ENCODE peak calls at places on chromosomes 12 and 14, in five cellular contexts. K is HCT116, J is GM23248, H is psoas muscle, X is fibroblast of lung. O is an unnamed sample. For H3K4me1, the result is how much of the 10 kb centered on the place peaks cover.

GRCh38 chr12:1928439-1929121 is 10.1 kb upstream of the CACNA2D4 start:
- DNase-seq in K (no peak), J (no peak), H (no peak), X (no peak), O (no peak)

GRCh38 chr12:110744176-110744575 is 1.5 kb upstream of the PPP1CC start:
- DNase-seq in K (no peak), J (peak), H (no peak), X (peak), O (no peak)

GRCh38 chr14:76867536-76868452 is 41.6 kb downstream of the LRRC74A start:
- DNase-seq in K (no peak), J (no peak), H (no peak), X (no peak), O (no peak)

GRCh38 chr12:716506-716905 is 35.9 kb upstream of the WNK1 start:
- DNase-seq in K (no peak), J (peak), H (no peak), X (peak), O (no peak)

GRCh38 chr14:99196310-99196650 is 75.7 kb downstream of the BCL11B start:
- DNase-seq in K (no peak), J (no peak), H (no peak), X (no peak), O (no peak)

GRCh38 chr12:118337194-118337838 is 35.4 kb downstream of the TAOK3 start:
- DNase-seq in K (no peak), J (peak), H (no peak), X (peak), O (no peak)

GRCh38 chr14:103847954-103848719 is 762 bp upstream of the PPP1R13B start:
- DNase-seq in K (no peak), J (peak), H (peak), X (no peak), O (no peak)

GRCh38 chr12:78275886-78276285 is 445.2 kb downstream of the NAV3 start:
- DNase-seq in K (no peak), J (no peak), H (no peak), X (no peak), O (no peak)

GRCh38 chr14:53273671-53274072 is 120.5 kb upstream of the DDHD1 start:
- DNase-seq in K (no peak), J (peak), H (no peak), X (no peak), O (no peak)

GRCh38 chr12:56839489-56840442 is 76.6 kb downstream of the HSD17B6 start:
- DNase-seq in K (peak), J (peak), H (peak), X (peak), O (peak)

GRCh38 chr12:16605666-16606116 is 271 bp downstream of the LMO3 start:
- DNase-seq in K (no peak), J (peak), H (no peak), X (peak), O (no peak)

GRCh38 chr12:46491548-46491947 is 119.0 kb upstream of the SLC38A2 start:
- DNase-seq in K (no peak), J (no peak), H (no peak), X (peak), O (no peak)

GRCh38 chr12:75986001-75986739 is 45.4 kb downstream of the PHLDA1 start:
- DNase-seq in K (no peak), J (no peak), H (no peak), X (no peak), O (no peak)

GRCh38 chr14:102085503-102085902 is 1.3 kb downstream of the HSP90AA1 start:
- DNase-seq in K (no peak), J (peak), H (no peak), X (no peak), O (no peak)

GRCh38 chr14:39247256-39247655 is 13.5 kb downstream of the MIA2 start:
- DNase-seq in K (no peak), J (peak), H (no peak), X (peak), O (no peak)

GRCh38 chr12:107368586-107368985 is 275.2 kb upstream of the CRY1 start:
- DNase-seq in K (no peak), J (no peak), H (no peak), X (no peak), O (no peak)

GRCh38 chr12:49133014-49133413 is 1.8 kb upstream of the TUBA1B start:
- DNase-seq in K (no peak), J (peak), H (no peak), X (no peak), O (no peak)

GRCh38 chr14:24430143-24430681 is 458 bp downstream of the KHNYN start:
- DNase-seq in K (no peak), J (peak), H (peak), X (peak), O (no peak)

GRCh38 chr14:87934185-87934584 is 58.8 kb downstream of the GALC start:
- DNase-seq in K (no peak), J (no peak), H (no peak), X (peak), O (no peak)

GRCh38 chr14:35866595-35867279 is 40.6 kb downstream of the BRMS1L start:
- DNase-seq in K (no peak), J (no peak), H (no peak), X (no peak), O (no peak)

GRCh38 chr14:90087433-90087832 is 25.6 kb downstream of the KCNK13 start:
- DNase-seq in K (no peak), J (peak), H (peak), X (peak), O (no peak)

GRCh38 chr12:116266220-116266619 is 11.3 kb downstream of the MED13L start:
- DNase-seq in K (no peak), J (peak), H (no peak), X (peak), O (no peak)

GRCh38 chr12:49364989-49365388 is 2.3 kb upstream of the SPATS2 start:
- DNase-seq in K (no peak), J (peak), H (no peak), X (peak), O (no peak)

GRCh38 chr12:109944975-109945374 is 44.9 kb downstream of the TCHP start:
- DNase-seq in K (no peak), J (no peak), H (no peak), X (peak), O (no peak)

GRCh38 chr14:97282210-97282609 is 485.0 kb downstream of the VRK1 start:
- DNase-seq in K (no peak), J (no peak), H (no peak), X (no peak), O (no peak)

GRCh38 chr12:109595321-109595902 is 21.8 kb downstream of the MVK start:
- DNase-seq in K (no peak), J (no peak), H (no peak), X (no peak), O (no peak)

GRCh38 chr12:115085594-115085993 is 401.6 kb upstream of the TBX3 start:
- DNase-seq in K (no peak), J (no peak), H (no peak), X (no peak), O (no peak)

GRCh38 chr12:25716842-25717241 is 163.8 kb upstream of the LMNTD1 start:
- DNase-seq in K (no peak), J (peak), H (no peak), X (no peak), O (no peak)

GRCh38 chr12:14696265-14696741 is at the start of gene GUCY2C:
- DNase-seq in K (no peak), J (no peak), H (no peak), X (no peak), O (no peak)

GRCh38 chr12:54416908-54417603 is 2.0 kb downstream of the ITGA5 start:
- DNase-seq in K (no peak), J (peak), H (no peak), X (no peak), O (no peak)

GRCh38 chr12:581746-582145 is 81.5 kb downstream of the NINJ2 start:
- DNase-seq in K (no peak), J (no peak), H (no peak), X (no peak), O (no peak)

GRCh38 chr12:112131686-112132085 is 6.3 kb downstream of the TRAFD1 start:
- DNase-seq in K (no peak), J (peak), H (no peak), X (no peak), O (no peak)

GRCh38 chr12:112134731-112135130 is 9.4 kb downstream of the TRAFD1 start:
- DNase-seq in K (no peak), J (no peak), H (no peak), X (no peak), O (no peak)

GRCh38 chr12:112126916-112127315 is 1.6 kb downstream of the TRAFD1 start:
- DNase-seq in K (no peak), J (peak), H (no peak), X (peak), O (no peak)

GRCh38 chr12:112133418-112133817 is 8.1 kb downstream of the TRAFD1 start:
- DNase-seq in K (no peak), J (no peak), H (no peak), X (no peak), O (no peak)

DNA sequence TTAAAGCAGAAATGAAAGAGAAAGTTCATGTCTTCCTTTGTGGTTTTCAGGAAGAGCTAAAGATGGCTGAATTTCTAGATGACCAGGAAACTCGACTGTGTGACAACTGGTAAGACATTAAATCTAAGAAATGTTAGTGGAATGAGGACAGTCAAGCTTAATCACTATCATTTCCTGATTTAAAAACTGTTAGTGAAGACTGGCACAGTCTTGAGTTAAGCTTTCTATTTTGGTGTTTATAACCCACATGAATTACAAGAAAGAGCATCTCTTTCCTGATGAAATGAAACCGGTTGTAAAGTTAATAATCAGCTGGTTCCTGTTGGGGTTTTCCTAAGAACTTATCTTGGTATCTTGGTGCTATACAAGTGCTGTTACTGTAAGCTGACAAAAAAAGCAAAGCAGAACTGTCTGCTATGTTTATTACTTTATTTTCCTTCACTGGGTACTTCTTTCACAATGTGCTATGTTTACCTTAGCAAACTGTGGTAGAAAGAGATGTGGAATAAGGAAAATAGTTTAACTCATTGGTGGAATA is 5.2 kb downstream of the TRAFD1 start:
- DNase-seq in K (no peak), J (peak), H (no peak), X (no peak), O (no peak)
- H3K4me1 ChIP-seq in K (under half), J (half or more), H (under half), X (under half), O (under half)

GRCh38 chr12:19003110-19003509 is 126.4 kb upstream of the PLEKHA5 start:
- DNase-seq in K (no peak), J (peak), H (no peak), X (peak), O (no peak)
- H3K4me1 ChIP-seq in K (under half), J (under half), H (under half), X (under half), O (under half)

GRCh38 chr14:50871914-50872732 is at the start of gene ABHD12B:
- DNase-seq in K (no peak), J (peak), H (peak), X (peak), O (no peak)
- H3K4me1 ChIP-seq in K (under half), J (under half), H (under half), X (under half), O (under half)

DNA sequence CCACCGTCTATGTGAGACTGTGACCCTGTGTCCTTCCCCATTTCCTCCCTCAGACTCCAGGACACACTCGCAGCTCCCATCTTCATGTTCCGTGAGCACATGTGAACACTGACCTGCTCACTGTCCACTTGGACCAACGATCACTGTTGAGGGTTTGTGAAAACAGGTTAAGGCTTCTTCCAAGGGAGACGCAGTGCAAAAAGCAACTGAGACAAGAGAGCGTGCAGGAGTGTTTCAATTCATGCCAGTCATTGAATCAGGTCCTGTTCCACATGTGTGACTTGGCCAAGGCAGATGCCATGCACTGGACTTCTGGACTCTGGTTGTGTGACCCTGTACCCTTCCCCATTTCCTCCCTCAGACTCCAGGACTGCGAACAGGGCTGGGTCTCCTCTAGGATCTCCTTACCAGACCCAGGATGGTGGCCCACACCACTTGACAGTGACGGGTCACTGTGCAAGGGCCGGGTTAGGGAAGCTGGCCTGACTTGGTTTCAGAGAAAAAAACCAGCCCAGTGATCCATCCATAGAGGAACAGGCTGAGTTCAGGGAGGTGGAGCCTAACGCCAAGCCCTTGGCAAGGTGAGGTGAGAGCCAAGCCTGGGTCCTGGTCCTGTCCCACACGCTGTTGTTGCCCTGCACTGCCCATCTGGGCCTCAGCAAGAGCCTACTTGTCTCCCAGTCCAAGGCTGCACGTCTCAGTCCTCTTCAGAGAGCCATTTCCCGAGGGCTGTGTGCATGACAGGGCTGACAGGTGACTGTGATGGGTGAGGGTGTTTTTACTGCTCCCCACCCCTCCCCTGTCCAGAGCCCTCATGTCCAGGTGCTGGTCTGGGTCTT is 5.7 kb upstream of the KRT5 start:
- DNase-seq in K (no peak), J (no peak), H (no peak), X (no peak), O (no peak)
- H3K4me1 ChIP-seq in K (half or more), J (under half), H (under half), X (under half), O (under half)

GRCh38 chr14:91376547-91377477 is 40.8 kb downstream of the CCDC88C start:
- DNase-seq in K (no peak), J (no peak), H (no peak), X (no peak), O (no peak)

GRCh38 chr14:91377700-91378652 is 39.6 kb downstream of the CCDC88C start:
- DNase-seq in K (no peak), J (peak), H (no peak), X (no peak), O (no peak)

GRCh38 chr14:91374287-91374880 is 43.2 kb downstream of the CCDC88C start:
- DNase-seq in K (no peak), J (no peak), H (no peak), X (no peak), O (no peak)

GRCh38 chr14:91374897-91375747 is 42.5 kb downstream of the CCDC88C start:
- DNase-seq in K (no peak), J (no peak), H (no peak), X (no peak), O (no peak)

DNA sequence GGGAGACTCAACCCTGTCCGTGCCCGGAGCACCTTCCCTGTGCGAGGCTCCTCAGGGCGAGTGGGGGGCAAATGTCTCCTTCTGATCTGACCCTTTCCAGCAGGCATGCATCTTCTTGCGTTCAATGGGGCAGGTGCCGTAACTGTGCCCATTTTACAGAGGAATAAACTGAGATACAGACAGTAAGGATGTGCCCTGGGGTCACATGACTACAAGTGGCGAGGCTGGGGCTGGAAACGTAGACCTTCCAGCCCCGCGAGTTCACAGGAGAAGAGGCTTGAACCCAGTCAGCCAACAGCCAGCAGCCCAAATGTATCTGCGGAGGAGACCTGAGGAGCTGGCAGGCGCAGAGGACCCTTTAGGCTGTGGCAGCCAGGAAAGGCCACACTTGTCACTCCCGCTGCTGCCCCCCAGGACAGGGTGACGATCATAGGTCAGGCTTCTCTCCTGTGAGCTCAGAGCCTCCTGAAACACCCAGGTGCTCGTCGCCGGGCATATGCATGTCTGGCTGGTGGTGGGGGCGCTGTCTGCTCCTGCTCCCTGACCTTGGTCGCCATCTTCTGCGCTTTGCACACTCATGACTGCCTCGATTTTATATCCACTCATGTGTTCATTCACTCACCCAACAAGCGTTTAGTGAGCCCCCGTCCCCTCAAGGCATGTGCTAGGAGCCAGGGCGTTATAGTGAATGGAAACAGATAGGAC is 41.7 kb downstream of the CCDC88C start:
- DNase-seq in K (no peak), J (no peak), H (no peak), X (no peak), O (no peak)
- H3K4me1 ChIP-seq in K (under half), J (under half), H (under half), X (under half), O (under half)

GRCh38 chr14:69666698-69667211 is 55.4 kb downstream of the SUSD6 start:
- DNase-seq in K (no peak), J (peak), H (no peak), X (peak), O (no peak)

GRCh38 chr14:69664865-69665526 is 53.6 kb downstream of the SUSD6 start:
- DNase-seq in K (no peak), J (no peak), H (no peak), X (no peak), O (no peak)

GRCh38 chr14:69666112-69666511 is 54.7 kb downstream of the SUSD6 start:
- DNase-seq in K (no peak), J (peak), H (no peak), X (no peak), O (no peak)

GRCh38 chr14:69664190-69664742 is 52.9 kb downstream of the SUSD6 start:
- DNase-seq in K (no peak), J (no peak), H (no peak), X (no peak), O (no peak)

GRCh38 chr14:69665596-69665995 is 54.2 kb downstream of the SUSD6 start:
- DNase-seq in K (no peak), J (peak), H (no peak), X (peak), O (no peak)
- H3K4me1 ChIP-seq in K (under half), J (under half), H (half or more), X (under half), O (under half)

GRCh38 chr14:62745496-62745895 is 299.8 kb downstream of the KCNH5 start:
- DNase-seq in K (no peak), J (no peak), H (no peak), X (no peak), O (no peak)

GRCh38 chr14:62739647-62740046 is 305.6 kb downstream of the KCNH5 start:
- DNase-seq in K (no peak), J (no peak), H (no peak), X (no peak), O (no peak)

GRCh38 chr14:62743569-62743968 is 301.7 kb downstream of the KCNH5 start:
- DNase-seq in K (no peak), J (no peak), H (no peak), X (no peak), O (no peak)

GRCh38 chr14:62743118-62743517 is 302.1 kb downstream of the KCNH5 start:
- DNase-seq in K (no peak), J (no peak), H (no peak), X (no peak), O (no peak)
- H3K4me1 ChIP-seq in K (under half), J (under half), H (under half), X (under half), O (under half)

GRCh38 chr14:69044965-69045555 is 66.0 kb upstream of the ACTN1 start:
- DNase-seq in K (no peak), J (peak), H (peak), X (peak), O (no peak)

GRCh38 chr14:69048456-69048855 is 69.4 kb upstream of the ACTN1 start:
- DNase-seq in K (no peak), J (no peak), H (no peak), X (peak), O (no peak)

GRCh38 chr14:69046468-69046867 is 67.4 kb upstream of the ACTN1 start:
- DNase-seq in K (no peak), J (peak), H (no peak), X (peak), O (no peak)

GRCh38 chr14:69045857-69046351 is 66.8 kb upstream of the ACTN1 start:
- DNase-seq in K (no peak), J (peak), H (no peak), X (peak), O (no peak)

GRCh38 chr14:69047255-69047654 is 68.2 kb upstream of the ACTN1 start:
- DNase-seq in K (no peak), J (no peak), H (no peak), X (no peak), O (no peak)
- H3K4me1 ChIP-seq in K (under half), J (half or more), H (half or more), X (under half), O (under half)

GRCh38 chr14:65203574-65203973 is 101.3 kb upstream of the MAX start:
- DNase-seq in K (no peak), J (no peak), H (no peak), X (no peak), O (no peak)

GRCh38 chr14:65198346-65198745 is 96.0 kb upstream of the MAX start:
- DNase-seq in K (no peak), J (no peak), H (no peak), X (no peak), O (no peak)

GRCh38 chr14:65204056-65204455 is 101.7 kb upstream of the MAX start:
- DNase-seq in K (no peak), J (no peak), H (no peak), X (no peak), O (no peak)

GRCh38 chr14:65195042-65195719 is 92.9 kb upstream of the MAX start:
- DNase-seq in K (no peak), J (no peak), H (no peak), X (no peak), O (no peak)

GRCh38 chr14:65200454-65200853 is 98.1 kb upstream of the MAX start:
- DNase-seq in K (no peak), J (peak), H (no peak), X (no peak), O (no peak)
- H3K4me1 ChIP-seq in K (under half), J (under half), H (under half), X (under half), O (under half)

O was measured in Panc1.